ENCODE peak calls at places on chromosomes 3 and 15, in nine cellular contexts. X is neuronal stem cell, E is neural progenitor cell, N is fibroblast of lung, Y is GM23248, O is PC-3, L is HepG2, F is mesenchymal stem cell, P is mesendoderm. T is an unnamed sample.
A peak's percentile ranks its signal among the peaks of the same experiment; 100 is the strongest.

GRCh38 chr3:170149016-170149415 is 32.5 kb downstream of the PHC3 start:
- DNase-seq in X (no peak), Y (no peak), N (no peak), P (no peak), E (no peak), L (no peak), O (no peak), F (no peak), T (no peak)

GRCh38 chr15:80594091-80594889 is 100.8 kb upstream of the ABHD17C start:
- DNase-seq in O (no peak), L (no peak), E (no peak), N (no peak), X (no peak), P (no peak), Y (no peak), F (no peak), T (no peak)

GRCh38 chr3:119409844-119410243 is 53.6 kb downstream of the TMEM39A start:
- DNase-seq in P (no peak), L (no peak), O (no peak), X (no peak), Y (no peak), F (no peak), E (no peak), N (no peak), T (no peak)

GRCh38 chr15:29278436-29279099 is 8.9 kb upstream of the NSMCE3 start:
- DNase-seq in F (peak; percentile 72), O (peak; percentile 83), N (peak; percentile 95), X (no peak), L (no peak), E (no peak), P (no peak), Y (peak; percentile 91), T (peak; percentile 70)

GRCh38 chr15:41883484-41883825 is 10.4 kb downstream of the SPTBN5 start:
- DNase-seq in L (no peak), F (no peak), E (no peak), Y (no peak), X (no peak), N (no peak), O (no peak), P (no peak), T (no peak)

GRCh38 chr15:32855942-32856341 is 138.1 kb downstream of the GREM1 start:
- DNase-seq in L (peak; percentile 81), P (peak; percentile 98), N (peak; percentile 100), F (peak; percentile 99), X (no peak), Y (peak; percentile 97), E (no peak), O (peak; percentile 94), T (peak; percentile 96)

GRCh38 chr15:47351501-47351900 is 365.8 kb upstream of the SEMA6D start:
- DNase-seq in Y (no peak), F (no peak), O (peak; percentile 35), X (no peak), N (no peak), E (no peak), P (no peak), L (no peak), T (no peak)

GRCh38 chr3:116059421-116060096 is 385.7 kb downstream of the LSAMP start:
- DNase-seq in N (peak; percentile 97), F (peak; percentile 89), Y (peak; percentile 85), X (no peak), O (peak; percentile 88), E (peak; percentile 29), P (peak; percentile 97), L (peak; percentile 1), T (peak; percentile 45)

GRCh38 chr3:72379500-72380187 is 468.6 kb downstream of the SHQ1 start:
- DNase-seq in P (no peak), L (no peak), F (no peak), E (peak; percentile 18), O (no peak), Y (peak; percentile 68), N (no peak), X (no peak), T (peak; percentile 55)

GRCh38 chr3:94173667-94174434 is 111.0 kb downstream of the NSUN3 start:
- DNase-seq in N (peak; percentile 82), Y (peak; percentile 1), X (no peak), E (no peak), F (no peak), L (no peak), P (no peak), O (peak; percentile 76), T (no peak)

GRCh38 chr3:170418422-170419300 is at the start of gene CLDN11:
- DNase-seq in E (peak; percentile 85), O (peak; percentile 66), F (peak; percentile 49), Y (peak; percentile 78), X (no peak), N (peak; percentile 63), P (peak; percentile 70), L (no peak), T (peak; percentile 25)

DNA sequence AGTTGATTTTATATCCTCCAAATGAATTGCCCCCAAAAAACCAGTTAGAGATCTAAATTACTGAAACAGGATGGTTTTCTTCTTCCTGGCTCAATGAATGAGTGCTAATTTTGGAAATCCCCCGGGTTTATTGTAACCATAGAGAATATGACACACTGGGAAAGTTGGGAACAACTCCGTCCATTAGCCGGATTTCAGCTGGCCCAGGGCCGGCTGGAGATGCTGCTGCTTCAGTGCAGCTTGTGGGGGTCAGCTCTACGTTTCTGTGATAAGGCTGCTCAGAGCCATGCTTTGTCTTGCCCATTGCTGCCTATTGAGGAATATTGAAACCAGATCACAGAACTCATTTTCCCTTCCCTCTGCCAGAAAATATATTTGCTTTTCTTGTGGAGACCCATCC is 20.3 kb downstream of the GYG1 start:
- DNase-seq in E (no peak), X (no peak), L (no peak), N (no peak), Y (no peak), F (no peak), O (no peak), P (no peak), T (no peak)
- H3K36me3 ChIP-seq in E (no peaks in the 10 kb centered on the region), X (peaks cover 1% of the 10 kb centered on the region), L (peaks cover 1% of the 10 kb centered on the region), N (peaks cover 21% of the 10 kb centered on the region), Y (peaks cover 42% of the 10 kb centered on the region), F (peaks cover 78% of the 10 kb centered on the region), O (peaks cover 13% of the 10 kb centered on the region), P (peaks cover 3% of the 10 kb centered on the region), T (peaks cover 64% of the 10 kb centered on the region)

GRCh38 chr3:125156491-125156890 is 56.1 kb downstream of the SLC12A8 start:
- DNase-seq in P (no peak), E (no peak), N (no peak), Y (no peak), F (no peak), L (no peak), O (no peak), X (no peak), T (no peak)

GRCh38 chr3:125154800-125155269 is 57.7 kb downstream of the SLC12A8 start:
- DNase-seq in N (no peak), E (no peak), L (no peak), O (no peak), X (no peak), P (no peak), F (no peak), Y (no peak), T (no peak)

GRCh38 chr3:125160911-125161371 is 51.6 kb downstream of the SLC12A8 start:
- DNase-seq in N (peak; percentile 92), O (no peak), L (no peak), F (peak; percentile 25), Y (peak; percentile 59), X (no peak), E (no peak), P (no peak), T (peak; percentile 67)

GRCh38 chr3:125154110-125154509 is 58.4 kb downstream of the SLC12A8 start:
- DNase-seq in E (no peak), X (no peak), N (no peak), O (no peak), Y (no peak), F (no peak), L (no peak), P (no peak), T (no peak)

GRCh38 chr3:125157183-125157582 is 55.4 kb downstream of the SLC12A8 start:
- DNase-seq in P (no peak), L (no peak), X (no peak), Y (no peak), F (no peak), E (no peak), O (no peak), N (no peak), T (no peak)
- H3K9ac ChIP-seq in P (no peak overlapping the region), L (no peak overlapping the region), X (no peak overlapping the region), Y (no peak overlapping the region), F (no peak overlapping the region), E (no peak overlapping the region), O (no peak overlapping the region), N (no peak overlapping the region), T (no peak overlapping the region)

DNA sequence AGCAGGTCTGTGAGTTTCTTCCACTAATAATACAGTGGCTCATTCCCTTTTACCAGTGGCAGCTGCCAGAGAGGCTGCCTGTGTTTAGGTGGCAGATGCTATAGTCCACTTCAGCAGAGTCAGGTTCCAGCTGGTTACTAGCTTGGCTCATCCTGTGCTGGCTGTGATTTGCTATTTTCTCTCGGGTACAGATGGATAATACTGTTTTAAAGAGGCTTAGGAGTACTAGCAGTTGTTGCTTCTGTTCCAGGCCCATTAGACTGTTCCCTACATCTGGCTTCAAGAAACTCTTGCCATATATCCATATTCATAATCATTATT is 41.0 kb downstream of the ZNF609 start:
- DNase-seq in O (no peak), E (no peak), P (no peak), N (no peak), F (no peak), Y (no peak), X (no peak), L (no peak), T (no peak)
- H3K27me3 ChIP-seq in O (no peaks in the 10 kb centered on the region), E (no peaks in the 10 kb centered on the region), P (no peaks in the 10 kb centered on the region), N (no peaks in the 10 kb centered on the region), F (no peaks in the 10 kb centered on the region), Y (no peaks in the 10 kb centered on the region), X (no peaks in the 10 kb centered on the region), L (no peaks in the 10 kb centered on the region), T (no peaks in the 10 kb centered on the region)

GRCh38 chr3:41241800-41242571 is 42.7 kb downstream of the CTNNB1 start:
- DNase-seq in E (no peak), X (no peak), L (no peak), O (no peak), F (peak; percentile 29), P (no peak), N (no peak), Y (no peak), T (no peak)
- H3K36me3 ChIP-seq in E (peaks cover 16% of the 10 kb centered on the region), X (peaks cover 18% of the 10 kb centered on the region), L (peaks cover 16% of the 10 kb centered on the region), O (peaks cover 46% of the 10 kb centered on the region), F (peaks cover 83% of the 10 kb centered on the region), P (peaks cover 7% of the 10 kb centered on the region), N (peaks cover 4% of the 10 kb centered on the region), Y (peaks cover 38% of the 10 kb centered on the region), T (peaks cover 60% of the 10 kb centered on the region)

GRCh38 chr3:122301063-122301462 is 24.0 kb upstream of the CSTA start:
- DNase-seq in F (no peak), Y (no peak), O (no peak), N (no peak), L (no peak), E (no peak), P (no peak), X (no peak), T (no peak)
- H3K9ac ChIP-seq in F (no peak overlapping the region), Y (no peak overlapping the region), O (no peak overlapping the region), N (no peak overlapping the region), L (no peak overlapping the region), E (no peak overlapping the region), P (no peak overlapping the region), X (no peak overlapping the region), T (no peak overlapping the region)

GRCh38 chr3:13261908-13262307 is 158.2 kb downstream of the NUP210 start:
- DNase-seq in F (no peak), P (no peak), Y (no peak), X (no peak), L (no peak), N (no peak), O (no peak), E (no peak), T (no peak)
- H3K27me3 ChIP-seq in F (peaks cover 15% of the 10 kb centered on the region), P (no peaks in the 10 kb centered on the region), Y (peaks cover 13% of the 10 kb centered on the region), X (no peaks in the 10 kb centered on the region), L (no peaks in the 10 kb centered on the region), N (no peaks in the 10 kb centered on the region), O (no peaks in the 10 kb centered on the region), E (no peaks in the 10 kb centered on the region), T (peaks cover 55% of the 10 kb centered on the region)

GRCh38 chr15:50627351-50628055 is 59.1 kb downstream of the TRPM7 start:
- DNase-seq in F (peak; percentile 2), P (no peak), E (no peak), X (no peak), O (no peak), L (no peak), N (peak; percentile 56), Y (peak; percentile 57), T (peak; percentile 55)
- H3K36me3 ChIP-seq in F (peaks cover 93% of the 10 kb centered on the region), P (peaks cover 2% of the 10 kb centered on the region), E (peaks cover 13% of the 10 kb centered on the region), X (peaks cover 4% of the 10 kb centered on the region), O (peaks cover 8% of the 10 kb centered on the region), L (peaks cover 15% of the 10 kb centered on the region), N (peaks cover 6% of the 10 kb centered on the region), Y (peaks cover 22% of the 10 kb centered on the region), T (peaks cover 76% of the 10 kb centered on the region)

T was measured in adipocyte.